ENCODE peak calls at places on chromosomes 11 and 22, in ten cellular contexts. Q is CD8-positive, alpha-beta T cell; A is AG04450; K is lower lobe of right lung; T is iPS DF 6.9; U is fibroblast of lung; M is heart left ventricle; J is small intestine; F is IMR-90; X is A549. B is an unnamed sample.

GRCh38 chr11:34977039-34977906 is 60.9 kb downstream of the PDHX start:
- DNase-seq in U (peak; percentile 89), T (no peak), K (no peak), X (peak; percentile 19), F (peak; percentile 94), M (no peak), J (no peak), A (peak; percentile 90), Q (no peak), B (peak; percentile 68)

GRCh38 chr11:79074547-79074946 is 366.3 kb downstream of the TENM4 start:
- DNase-seq in T (no peak), J (no peak), F (no peak), U (no peak), A (no peak), Q (no peak), K (no peak), M (no peak), X (no peak), B (no peak)

GRCh38 chr11:57638005-57638760 is 11.5 kb downstream of the YPEL4 start:
- DNase-seq in X (peak; percentile 99), K (peak; percentile 72), Q (no peak), F (peak; percentile 84), J (no peak), T (no peak), U (peak; percentile 84), A (peak; percentile 58), M (peak; percentile 80), B (peak; percentile 87)

GRCh38 chr11:82790723-82791487 is 57.2 kb upstream of the FAM181B start:
- DNase-seq in T (no peak), A (no peak), F (no peak), X (no peak), U (peak; percentile 1), Q (no peak), K (no peak), J (peak; percentile 11), M (peak; percentile 13), B (no peak)

GRCh38 chr11:119323532-119324033 is 6.7 kb upstream of the MCAM start:
- DNase-seq in F (peak; percentile 66), J (peak; percentile 62), Q (peak; percentile 88), M (peak; percentile 62), X (no peak), K (no peak), A (no peak), T (no peak), U (peak; percentile 72), B (peak; percentile 78)

GRCh38 chr22:48863965-48864538 is 963.6 kb downstream of the BRD1 start:
- DNase-seq in U (no peak), T (no peak), M (no peak), X (no peak), F (no peak), Q (no peak), K (no peak), J (no peak), A (no peak), B (no peak)

GRCh38 chr11:38226684-38227083 is 1628.6 kb upstream of the RAG2 start:
- DNase-seq in J (no peak), X (no peak), A (no peak), Q (no peak), U (no peak), F (no peak), M (no peak), T (no peak), K (no peak), B (no peak)

GRCh38 chr11:77672276-77672675 is 34.7 kb upstream of the CLNS1A start:
- DNase-seq in U (peak; percentile 91), F (peak; percentile 99), M (peak; percentile 24), T (no peak), X (no peak), A (peak; percentile 90), J (peak; percentile 46), Q (no peak), K (no peak), B (peak; percentile 97)

GRCh38 chr11:74809820-74810219 is 61.2 kb downstream of the RNF169 start:
- DNase-seq in X (no peak), U (no peak), T (no peak), Q (no peak), F (no peak), K (no peak), J (no peak), M (no peak), A (no peak), B (no peak)

DNA sequence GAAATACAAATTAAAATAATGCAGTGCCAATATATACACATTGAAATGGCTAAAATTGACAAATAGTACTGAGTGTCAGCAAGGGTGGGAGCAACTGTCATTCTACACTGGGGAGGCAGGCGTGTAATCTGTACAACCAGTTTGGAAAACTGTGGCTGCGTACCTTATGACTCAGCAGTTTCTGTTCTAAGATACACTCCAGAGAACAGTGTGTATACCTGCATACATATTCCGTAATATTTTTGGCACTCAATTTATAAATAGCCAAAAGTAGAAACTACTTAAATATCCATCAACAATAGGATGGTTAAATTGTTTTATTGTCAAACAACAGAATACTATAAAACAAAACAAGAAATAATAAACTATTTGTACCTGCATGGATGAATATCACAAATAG is 57.6 kb downstream of the RNF169 start:
- DNase-seq in T (no peak), F (no peak), A (no peak), K (no peak), J (no peak), M (no peak), U (no peak), X (no peak), Q (no peak), B (no peak)
- H3K4me3 ChIP-seq in T (no peak overlapping the region), F (no peak overlapping the region), A (no peak overlapping the region), K (no peak overlapping the region), J (no peak overlapping the region), M (no peak overlapping the region), U (no peak overlapping the region), X (no peak overlapping the region), Q (no peak overlapping the region), B (no peak overlapping the region)

GRCh38 chr22:49948573-49948957 is 12.0 kb upstream of the PIM3 start:
- DNase-seq in K (no peak), Q (no peak), U (no peak), T (no peak), X (no peak), A (no peak), F (no peak), J (no peak), M (no peak), B (no peak)

GRCh38 chr22:49948116-49948515 is 12.5 kb upstream of the PIM3 start:
- DNase-seq in Q (no peak), T (no peak), J (peak; percentile 73), F (no peak), A (no peak), X (no peak), K (no peak), M (no peak), U (no peak), B (no peak)

GRCh38 chr22:49944399-49944891 is 16.1 kb upstream of the PIM3 start:
- DNase-seq in M (no peak), J (no peak), U (no peak), K (no peak), T (no peak), A (no peak), X (no peak), F (no peak), Q (peak; percentile 50), B (no peak)

GRCh38 chr22:49947296-49947622 is 13.3 kb upstream of the PIM3 start:
- DNase-seq in F (no peak), Q (no peak), T (no peak), A (no peak), M (no peak), X (no peak), J (no peak), K (no peak), U (no peak), B (no peak)

DNA sequence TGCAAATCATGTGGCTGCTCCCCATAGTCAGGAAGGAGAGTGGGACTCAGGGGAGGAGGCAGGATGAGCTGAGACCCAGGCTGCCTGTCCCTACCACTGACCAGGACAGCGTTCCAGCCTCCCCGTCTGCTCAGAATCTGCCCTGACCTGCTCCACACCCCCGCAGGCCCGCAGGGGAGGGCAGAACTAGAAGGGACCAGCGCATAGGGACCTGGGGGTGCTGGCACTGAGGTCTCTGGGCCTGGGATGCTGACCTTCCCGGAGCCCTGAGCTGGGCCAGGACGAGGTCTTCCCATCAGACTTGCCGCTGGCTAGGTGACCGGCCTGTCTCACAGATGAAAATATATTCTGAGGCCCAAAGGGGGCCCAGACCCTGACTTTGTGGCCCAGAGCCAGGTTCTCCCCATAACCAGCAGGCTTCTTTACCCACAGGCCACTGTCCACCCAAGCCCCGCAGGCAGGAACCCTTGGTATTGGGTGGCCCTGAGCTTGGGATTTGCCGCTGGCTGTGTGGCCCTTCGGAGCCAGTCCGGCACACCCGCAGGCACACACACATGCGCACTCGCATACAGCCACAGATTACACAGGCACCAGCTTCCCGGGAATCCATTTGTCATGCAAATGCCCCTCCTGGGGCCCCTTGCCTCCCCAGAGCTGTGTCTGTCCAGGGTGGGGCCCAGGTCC is 13.8 kb upstream of the PIM3 start:
- DNase-seq in X (no peak), U (no peak), J (no peak), Q (no peak), T (no peak), M (no peak), K (no peak), F (no peak), A (no peak), B (no peak)
- H3K4me3 ChIP-seq in X (no peak overlapping the region), U (no peak overlapping the region), J (no peak overlapping the region), Q (no peak overlapping the region), T (no peak overlapping the region), M (no peak overlapping the region), K (peak overlapping the region; percentile 53), F (no peak overlapping the region), A (no peak overlapping the region), B (no peak overlapping the region)

GRCh38 chr11:62923634-62924411 is 2.7 kb upstream of the CHRM1 start:
- DNase-seq in Q (peak; percentile 19), T (no peak), A (no peak), F (no peak), U (no peak), X (no peak), M (peak; percentile 18), K (no peak), J (peak; percentile 15), B (no peak)

GRCh38 chr11:62925745-62926668 is 4.8 kb upstream of the CHRM1 start:
- DNase-seq in A (no peak), X (no peak), Q (no peak), J (no peak), T (no peak), K (no peak), F (no peak), U (no peak), M (no peak), B (no peak)

GRCh38 chr11:62928011-62928410 is 6.8 kb upstream of the CHRM1 start:
- DNase-seq in Q (no peak), A (no peak), U (no peak), X (no peak), J (no peak), M (no peak), K (no peak), T (no peak), F (no peak), B (no peak)

GRCh38 chr11:62925308-62925707 is 4.1 kb upstream of the CHRM1 start:
- DNase-seq in U (no peak), T (no peak), J (no peak), F (no peak), X (no peak), Q (no peak), K (no peak), A (no peak), M (no peak), B (no peak)

GRCh38 chr11:62926669-62927455 is 5.7 kb upstream of the CHRM1 start:
- DNase-seq in F (no peak), T (no peak), J (no peak), U (no peak), K (no peak), M (no peak), X (no peak), Q (no peak), A (no peak), B (no peak)
- H3K4me3 ChIP-seq in F (no peak overlapping the region), T (peak overlapping the region; percentile 42), J (no peak overlapping the region), U (no peak overlapping the region), K (no peak overlapping the region), M (peak overlapping the region; percentile 31), X (no peak overlapping the region), Q (peak overlapping the region; percentile 49), A (no peak overlapping the region), B (no peak overlapping the region)

GRCh38 chr22:19755722-19756287 is 4.8 kb upstream of the TBX1 start:
- DNase-seq in T (no peak), X (no peak), F (no peak), Q (no peak), A (no peak), J (no peak), K (no peak), U (no peak), M (no peak), B (no peak)

GRCh38 chr22:19757985-19758895 is 2.3 kb upstream of the TBX1 start:
- DNase-seq in Q (no peak), U (no peak), F (no peak), K (no peak), T (no peak), X (no peak), A (no peak), J (no peak), M (no peak), B (no peak)

GRCh38 chr22:19756288-19757128 is 4.1 kb upstream of the TBX1 start:
- DNase-seq in T (no peak), U (no peak), F (no peak), Q (peak; percentile 67), X (peak; percentile 72), A (no peak), M (no peak), K (peak; percentile 79), J (peak; percentile 73), B (peak; percentile 19)

GRCh38 chr22:19758896-19759458 is 1.6 kb upstream of the TBX1 start:
- DNase-seq in T (no peak), F (no peak), X (no peak), A (no peak), M (no peak), J (no peak), U (no peak), Q (no peak), K (no peak), B (no peak)

GRCh38 chr22:19757140-19757984 is 3.2 kb upstream of the TBX1 start:
- DNase-seq in F (no peak), K (no peak), J (peak; percentile 45), M (no peak), X (no peak), A (no peak), Q (no peak), T (no peak), U (no peak), B (no peak)
- H3K4me3 ChIP-seq in F (no peak overlapping the region), K (peak overlapping the region; percentile 47), J (no peak overlapping the region), M (no peak overlapping the region), X (no peak overlapping the region), A (no peak overlapping the region), Q (no peak overlapping the region), T (no peak overlapping the region), U (no peak overlapping the region), B (no peak overlapping the region)

B was measured in choroid plexus epithelial cell.